ENCODE peak calls at places on chromosomes 16 and 17, in ten cellular contexts. One of them, this sample, is unnamed.

GRCh38 chr16:56713794-56714193 is 16.1 kb upstream of the NUP93 start:
- DNase-seq in ACHN: no peak
- DNase-seq in GM19239: no peak
- DNase-seq in EL: no peak
- DNase-seq in WTC11: no peak
- DNase-seq in NCI-H2081: no peak
- DNase-seq in cardiac septum: no peak
- DNase-seq in astrocyte of the spinal cord: no peak
- DNase-seq in HS-27A: no peak
- DNase-seq in CD4-positive, alpha-beta memory T cell: no peak
- DNase-seq in this sample: no peak

GRCh38 chr16:85901760-85902365 is 2.9 kb downstream of the IRF8 start:
- DNase-seq in ACHN: no peak
- DNase-seq in HS-27A: no peak
- DNase-seq in cardiac septum: peak; percentile 22
- DNase-seq in WTC11: no peak
- DNase-seq in GM19239: no peak
- DNase-seq in CD4-positive, alpha-beta memory T cell: no peak
- DNase-seq in NCI-H2081: no peak
- DNase-seq in astrocyte of the spinal cord: no peak
- DNase-seq in EL: no peak
- DNase-seq in this sample: no peak

GRCh38 chr17:65685110-65685509 is 123.7 kb upstream of the AXIN2 start:
- DNase-seq in CD4-positive, alpha-beta memory T cell: no peak
- DNase-seq in WTC11: no peak
- DNase-seq in cardiac septum: no peak
- DNase-seq in ACHN: no peak
- DNase-seq in HS-27A: no peak
- DNase-seq in NCI-H2081: no peak
- DNase-seq in GM19239: no peak
- DNase-seq in EL: no peak
- DNase-seq in astrocyte of the spinal cord: no peak
- DNase-seq in this sample: no peak

GRCh38 chr17:79699386-79700036 is 31.2 kb upstream of the ENPP7 start:
- DNase-seq in ACHN: no peak
- DNase-seq in HS-27A: no peak
- DNase-seq in EL: no peak
- DNase-seq in GM19239: no peak
- DNase-seq in WTC11: peak; percentile 60
- DNase-seq in NCI-H2081: no peak
- DNase-seq in astrocyte of the spinal cord: no peak
- DNase-seq in CD4-positive, alpha-beta memory T cell: no peak
- DNase-seq in cardiac septum: no peak
- DNase-seq in this sample: peak; percentile 36

GRCh38 chr17:57210224-57210553 is 46.1 kb upstream of the MSI2 start:
- DNase-seq in cardiac septum: no peak
- DNase-seq in ACHN: no peak
- DNase-seq in astrocyte of the spinal cord: peak; percentile 14
- DNase-seq in EL: no peak
- DNase-seq in CD4-positive, alpha-beta memory T cell: no peak
- DNase-seq in WTC11: no peak
- DNase-seq in NCI-H2081: no peak
- DNase-seq in HS-27A: no peak
- DNase-seq in GM19239: no peak
- DNase-seq in this sample: no peak

GRCh38 chr16:8115814-8116213 is 474.5 kb downstream of the TMEM114 start:
- DNase-seq in WTC11: no peak
- DNase-seq in NCI-H2081: no peak
- DNase-seq in EL: no peak
- DNase-seq in CD4-positive, alpha-beta memory T cell: no peak
- DNase-seq in astrocyte of the spinal cord: no peak
- DNase-seq in GM19239: no peak
- DNase-seq in ACHN: no peak
- DNase-seq in HS-27A: no peak
- DNase-seq in cardiac septum: no peak
- DNase-seq in this sample: no peak

GRCh38 chr17:51185763-51186332 is 19.6 kb downstream of the NME2 start:
- DNase-seq in WTC11: no peak
- DNase-seq in astrocyte of the spinal cord: no peak
- DNase-seq in EL: no peak
- DNase-seq in GM19239: no peak
- DNase-seq in cardiac septum: no peak
- DNase-seq in HS-27A: no peak
- DNase-seq in ACHN: no peak
- DNase-seq in CD4-positive, alpha-beta memory T cell: no peak
- DNase-seq in NCI-H2081: no peak
- DNase-seq in this sample: no peak

GRCh38 chr17:304461-304860 is 48.1 kb downstream of the RPH3AL start:
- DNase-seq in GM19239: no peak
- DNase-seq in ACHN: no peak
- DNase-seq in CD4-positive, alpha-beta memory T cell: no peak
- DNase-seq in HS-27A: no peak
- DNase-seq in EL: no peak
- DNase-seq in NCI-H2081: no peak
- DNase-seq in cardiac septum: no peak
- DNase-seq in WTC11: peak; percentile 57
- DNase-seq in astrocyte of the spinal cord: no peak
- DNase-seq in this sample: peak; percentile 70

GRCh38 chr17:41116292-41116691 is 1.9 kb downstream of the KRTAP4-11 start:
- DNase-seq in ACHN: no peak
- DNase-seq in GM19239: no peak
- DNase-seq in HS-27A: no peak
- DNase-seq in cardiac septum: no peak
- DNase-seq in astrocyte of the spinal cord: no peak
- DNase-seq in NCI-H2081: no peak
- DNase-seq in CD4-positive, alpha-beta memory T cell: no peak
- DNase-seq in EL: peak; percentile 66
- DNase-seq in WTC11: no peak
- DNase-seq in this sample: no peak

GRCh38 chr16:23784811-23785447 is 30.1 kb downstream of the CHP2 start:
- DNase-seq in cardiac septum: no peak
- DNase-seq in ACHN: peak; percentile 13
- DNase-seq in EL: peak; percentile 37
- DNase-seq in CD4-positive, alpha-beta memory T cell: no peak
- DNase-seq in astrocyte of the spinal cord: no peak
- DNase-seq in HS-27A: no peak
- DNase-seq in WTC11: no peak
- DNase-seq in NCI-H2081: no peak
- DNase-seq in GM19239: no peak
- DNase-seq in this sample: peak; percentile 46

GRCh38 chr16:88499836-88500251 is 46.8 kb downstream of the ZFPM1 start:
- DNase-seq in EL: no peak
- DNase-seq in cardiac septum: no peak
- DNase-seq in HS-27A: no peak
- DNase-seq in astrocyte of the spinal cord: no peak
- DNase-seq in GM19239: no peak
- DNase-seq in CD4-positive, alpha-beta memory T cell: no peak
- DNase-seq in ACHN: no peak
- DNase-seq in WTC11: no peak
- DNase-seq in NCI-H2081: no peak
- DNase-seq in this sample: no peak

GRCh38 chr17:70059076-70059475 is 15.9 kb upstream of the KCNJ16 start:
- DNase-seq in HS-27A: no peak
- DNase-seq in NCI-H2081: no peak
- DNase-seq in ACHN: no peak
- DNase-seq in astrocyte of the spinal cord: no peak
- DNase-seq in CD4-positive, alpha-beta memory T cell: no peak
- DNase-seq in EL: no peak
- DNase-seq in WTC11: no peak
- DNase-seq in cardiac septum: no peak
- DNase-seq in GM19239: no peak
- DNase-seq in this sample: no peak

GRCh38 chr16:51651061-51651466 is 500.0 kb upstream of the SALL1 start:
- DNase-seq in astrocyte of the spinal cord: peak; percentile 26
- DNase-seq in cardiac septum: no peak
- DNase-seq in ACHN: no peak
- DNase-seq in NCI-H2081: no peak
- DNase-seq in EL: no peak
- DNase-seq in GM19239: no peak
- DNase-seq in CD4-positive, alpha-beta memory T cell: no peak
- DNase-seq in HS-27A: no peak
- DNase-seq in WTC11: no peak
- DNase-seq in this sample: no peak

GRCh38 chr17:78979780-78980623 is at the start of gene LGALS3BP:
- DNase-seq in EL: peak; percentile 88
- DNase-seq in GM19239: peak; percentile 52
- DNase-seq in ACHN: peak; percentile 90
- DNase-seq in HS-27A: no peak
- DNase-seq in NCI-H2081: peak; percentile 95
- DNase-seq in astrocyte of the spinal cord: peak; percentile 80
- DNase-seq in CD4-positive, alpha-beta memory T cell: peak; percentile 43
- DNase-seq in WTC11: peak; percentile 49
- DNase-seq in cardiac septum: peak; percentile 85
- DNase-seq in this sample: peak; percentile 70

GRCh38 chr16:14013571-14014283 is 57.4 kb upstream of the MRTFB start:
- DNase-seq in astrocyte of the spinal cord: peak; percentile 78
- DNase-seq in ACHN: peak; percentile 19
- DNase-seq in cardiac septum: no peak
- DNase-seq in NCI-H2081: no peak
- DNase-seq in HS-27A: no peak
- DNase-seq in WTC11: no peak
- DNase-seq in GM19239: no peak
- DNase-seq in CD4-positive, alpha-beta memory T cell: no peak
- DNase-seq in EL: peak; percentile 85
- DNase-seq in this sample: peak; percentile 48

GRCh38 chr16:2715519-2715918 is 4.5 kb downstream of the PRSS27 start:
- DNase-seq in EL: peak; percentile 20
- DNase-seq in HS-27A: no peak
- DNase-seq in CD4-positive, alpha-beta memory T cell: peak; percentile 81
- DNase-seq in NCI-H2081: no peak
- DNase-seq in WTC11: peak; percentile 72
- DNase-seq in ACHN: peak; percentile 77
- DNase-seq in cardiac septum: peak; percentile 84
- DNase-seq in astrocyte of the spinal cord: peak; percentile 38
- DNase-seq in GM19239: peak; percentile 74
- DNase-seq in this sample: peak; percentile 59

GRCh38 chr17:58200024-58200633 is 7.6 kb downstream of the EPX start:
- DNase-seq in cardiac septum: no peak
- DNase-seq in WTC11: peak; percentile 83
- DNase-seq in GM19239: peak; percentile 58
- DNase-seq in astrocyte of the spinal cord: peak; percentile 26
- DNase-seq in HS-27A: no peak
- DNase-seq in ACHN: peak; percentile 74
- DNase-seq in CD4-positive, alpha-beta memory T cell: peak; percentile 43
- DNase-seq in EL: peak; percentile 64
- DNase-seq in NCI-H2081: peak; percentile 7
- DNase-seq in this sample: peak; percentile 81

GRCh38 chr17:65366102-65366844 is 195.2 kb downstream of the AXIN2 start:
- DNase-seq in CD4-positive, alpha-beta memory T cell: no peak
- DNase-seq in GM19239: no peak
- DNase-seq in NCI-H2081: no peak
- DNase-seq in cardiac septum: no peak
- DNase-seq in astrocyte of the spinal cord: no peak
- DNase-seq in EL: no peak
- DNase-seq in WTC11: no peak
- DNase-seq in HS-27A: no peak
- DNase-seq in ACHN: no peak
- DNase-seq in this sample: no peak

GRCh38 chr17:17626151-17626805 is 34.8 kb upstream of the PEMT start:
- DNase-seq in EL: no peak
- DNase-seq in CD4-positive, alpha-beta memory T cell: no peak
- DNase-seq in HS-27A: no peak
- DNase-seq in NCI-H2081: peak; percentile 48
- DNase-seq in cardiac septum: no peak
- DNase-seq in ACHN: no peak
- DNase-seq in astrocyte of the spinal cord: no peak
- DNase-seq in WTC11: peak; percentile 67
- DNase-seq in GM19239: no peak
- DNase-seq in this sample: peak; percentile 63

GRCh38 chr16:1708768-1709180 is 2.8 kb downstream of the MAPK8IP3 start:
- DNase-seq in ACHN: no peak
- DNase-seq in CD4-positive, alpha-beta memory T cell: no peak
- DNase-seq in cardiac septum: no peak
- DNase-seq in WTC11: no peak
- DNase-seq in GM19239: no peak
- DNase-seq in HS-27A: no peak
- DNase-seq in EL: no peak
- DNase-seq in NCI-H2081: no peak
- DNase-seq in astrocyte of the spinal cord: peak; percentile 39
- DNase-seq in this sample: no peak

GRCh38 chr17:78839173-78839761 is 1.3 kb downstream of the USP36 start:
- DNase-seq in GM19239: peak; percentile 27
- DNase-seq in cardiac septum: no peak
- DNase-seq in EL: peak; percentile 62
- DNase-seq in ACHN: peak; percentile 33
- DNase-seq in WTC11: no peak
- DNase-seq in HS-27A: no peak
- DNase-seq in astrocyte of the spinal cord: peak; percentile 40
- DNase-seq in NCI-H2081: no peak
- DNase-seq in CD4-positive, alpha-beta memory T cell: peak; percentile 46
- DNase-seq in this sample: peak; percentile 22

GRCh38 chr17:34275881-34276280 is 5.9 kb downstream of the CCL7 start:
- DNase-seq in GM19239: no peak
- DNase-seq in WTC11: no peak
- DNase-seq in NCI-H2081: no peak
- DNase-seq in HS-27A: no peak
- DNase-seq in CD4-positive, alpha-beta memory T cell: no peak
- DNase-seq in EL: peak; percentile 92
- DNase-seq in astrocyte of the spinal cord: peak; percentile 90
- DNase-seq in ACHN: no peak
- DNase-seq in cardiac septum: no peak
- DNase-seq in this sample: no peak

GRCh38 chr17:82400830-82401229 is 17.3 kb upstream of the HEXD start:
- DNase-seq in astrocyte of the spinal cord: no peak
- DNase-seq in NCI-H2081: no peak
- DNase-seq in WTC11: no peak
- DNase-seq in GM19239: peak; percentile 92
- DNase-seq in ACHN: no peak
- DNase-seq in CD4-positive, alpha-beta memory T cell: peak; percentile 47
- DNase-seq in cardiac septum: peak; percentile 90
- DNase-seq in EL: no peak
- DNase-seq in HS-27A: no peak
- DNase-seq in this sample: no peak

GRCh38 chr17:6712058-6712853 is 913 bp downstream of the SLC13A5 start:
- DNase-seq in HS-27A: no peak
- DNase-seq in cardiac septum: peak; percentile 41
- DNase-seq in CD4-positive, alpha-beta memory T cell: no peak
- DNase-seq in ACHN: no peak
- DNase-seq in GM19239: no peak
- DNase-seq in astrocyte of the spinal cord: peak; percentile 19
- DNase-seq in NCI-H2081: no peak
- DNase-seq in WTC11: peak; percentile 65
- DNase-seq in EL: peak; percentile 20
- DNase-seq in this sample: peak; percentile 91

GRCh38 chr16:588639-588888 is 1.3 kb upstream of the RAB40C start:
- DNase-seq in cardiac septum: no peak
- DNase-seq in HS-27A: no peak
- DNase-seq in EL: peak; percentile 64
- DNase-seq in NCI-H2081: no peak
- DNase-seq in CD4-positive, alpha-beta memory T cell: no peak
- DNase-seq in astrocyte of the spinal cord: peak; percentile 65
- DNase-seq in WTC11: peak; percentile 60
- DNase-seq in GM19239: no peak
- DNase-seq in ACHN: peak; percentile 81
- DNase-seq in this sample: peak; percentile 72

GRCh38 chr16:89210904-89211515 is 6.5 kb upstream of the ZNF778 start:
- DNase-seq in GM19239: no peak
- DNase-seq in HS-27A: no peak
- DNase-seq in NCI-H2081: no peak
- DNase-seq in cardiac septum: no peak
- DNase-seq in astrocyte of the spinal cord: no peak
- DNase-seq in CD4-positive, alpha-beta memory T cell: no peak
- DNase-seq in WTC11: no peak
- DNase-seq in ACHN: no peak
- DNase-seq in EL: peak; percentile 19
- DNase-seq in this sample: no peak

GRCh38 chr16:10879681-10880589 is 2.9 kb downstream of the CIITA start:
- DNase-seq in WTC11: no peak
- DNase-seq in EL: no peak
- DNase-seq in astrocyte of the spinal cord: no peak
- DNase-seq in HS-27A: no peak
- DNase-seq in ACHN: no peak
- DNase-seq in CD4-positive, alpha-beta memory T cell: no peak
- DNase-seq in NCI-H2081: no peak
- DNase-seq in cardiac septum: no peak
- DNase-seq in GM19239: no peak
- DNase-seq in this sample: no peak

GRCh38 chr17:81025756-81026155 is 9.2 kb upstream of the BAIAP2 start:
- DNase-seq in EL: no peak
- DNase-seq in NCI-H2081: no peak
- DNase-seq in GM19239: no peak
- DNase-seq in ACHN: no peak
- DNase-seq in CD4-positive, alpha-beta memory T cell: no peak
- DNase-seq in astrocyte of the spinal cord: no peak
- DNase-seq in WTC11: no peak
- DNase-seq in cardiac septum: no peak
- DNase-seq in HS-27A: no peak
- DNase-seq in this sample: no peak